ENCODE peak calls at places on chromosomes 12 and 14, in nine cellular contexts. V, D, S, C, E, K, Q, L and P are unnamed samples.

GRCh38 chr14:76323331-76324050 is 52.4 kb upstream of the ESRRB start:
- DNase-seq in D (no peak), K (no peak), Q (no peak), E (no peak), L (no peak), C (no peak), S (no peak), V (no peak), P (no peak)

GRCh38 chr14:75539562-75540478 is 17.6 kb downstream of the BATF start:
- DNase-seq in S (no peak), E (no peak), K (no peak), Q (no peak), V (no peak), L (no peak), D (peak), C (no peak), P (no peak)

GRCh38 chr12:89873745-89874144 is 165.1 kb upstream of the ATP2B1 start:
- DNase-seq in V (no peak), C (no peak), E (no peak), K (peak), D (no peak), Q (no peak), S (no peak), L (peak), P (no peak)

GRCh38 chr14:90796319-90796718 is 19.9 kb downstream of the TTC7B start:
- DNase-seq in V (no peak), Q (no peak), C (no peak), L (no peak), K (no peak), E (no peak), D (no peak), S (no peak), P (no peak)

GRCh38 chr14:23057757-23058653 is 685 bp upstream of the CDH24 start:
- DNase-seq in K (peak), C (peak), E (peak), D (peak), Q (peak), V (peak), L (peak), S (peak), P (peak)

GRCh38 chr14:93987376-93987775 is 9.7 kb upstream of the CCDC197 start:
- DNase-seq in E (no peak), V (no peak), K (no peak), S (no peak), Q (no peak), C (no peak), L (no peak), D (no peak), P (no peak)

GRCh38 chr12:124993568-124994434 is at the start of gene BRI3BP:
- DNase-seq in V (peak), L (peak), D (peak), E (peak), C (no peak), Q (peak), K (no peak), S (peak), P (peak)

GRCh38 chr12:20367731-20368652 is at the start of gene PDE3A:
- DNase-seq in K (peak), Q (peak), V (no peak), D (no peak), C (peak), E (peak), S (no peak), L (peak), P (no peak)

GRCh38 chr14:96670391-96670790 is 126.8 kb upstream of the VRK1 start:
- DNase-seq in E (no peak), K (no peak), L (no peak), D (no peak), S (no peak), C (no peak), Q (no peak), V (no peak), P (no peak)

GRCh38 chr12:29698756-29699155 is 85.0 kb downstream of the TMTC1 start:
- DNase-seq in C (no peak), E (no peak), L (no peak), S (no peak), K (no peak), D (no peak), Q (no peak), V (no peak), P (no peak)

GRCh38 chr12:71938728-71939385 is at the start of gene TPH2:
- DNase-seq in S (peak), D (peak), K (peak), C (no peak), Q (peak), E (peak), L (peak), V (peak), P (peak)

GRCh38 chr12:64903738-64904137 is 79.3 kb downstream of the TBC1D30 start:
- DNase-seq in D (no peak), Q (no peak), L (no peak), E (no peak), K (no peak), V (no peak), S (peak), C (peak), P (no peak)

GRCh38 chr12:75011120-75011519 is 198.5 kb downstream of the KCNC2 start:
- DNase-seq in S (no peak), E (no peak), Q (no peak), C (no peak), V (no peak), K (peak), D (no peak), L (no peak), P (no peak)